ENCODE peak calls at places on chromosomes 16 and 17, in six cellular contexts. P is trophoblast cell, K is neuronal stem cell, B is mesenchymal stem cell, O is IMR-90, T is H1. D is an unnamed sample.
A peak's percentile ranks its signal among the peaks of the same experiment; 100 is the strongest.

GRCh38 chr17:7656958-7657715 is 6.4 kb downstream of the ATP1B2 start:
- DNase-seq in P (no peak), K (peak; percentile 48), B (peak; percentile 28), O (no peak), T (peak; percentile 88), D (peak; percentile 98)

GRCh38 chr16:13702614-13703013 is 217.3 kb upstream of the ERCC4 start:
- DNase-seq in P (no peak), K (no peak), B (no peak), O (no peak), T (no peak), D (no peak)

GRCh38 chr16:84505249-84506156 is 1.0 kb upstream of the MEAK7 start:
- DNase-seq in P (no peak), K (no peak), B (no peak), O (no peak), T (no peak), D (peak; percentile 32)

GRCh38 chr16:3363793-3364192 is 8.1 kb downstream of the OR2C1 start:
- DNase-seq in P (no peak), K (no peak), B (no peak), O (no peak), T (no peak), D (no peak)

GRCh38 chr17:74199306-74200092 is 4.0 kb upstream of the RPL38 start:
- DNase-seq in P (peak; percentile 69), K (peak; percentile 65), B (peak; percentile 56), O (no peak), T (no peak), D (peak; percentile 66)

GRCh38 chr17:32953062-32953461 is 25.1 kb downstream of the TMEM98 start:
- DNase-seq in P (no peak), K (no peak), B (no peak), O (no peak), T (no peak), D (no peak)

GRCh38 chr16:30032083-30032819 is 1.2 kb upstream of the TLCD3B start:
- DNase-seq in P (peak; percentile 76), K (peak; percentile 86), B (peak; percentile 66), O (peak; percentile 67), T (peak; percentile 51), D (peak; percentile 91)

GRCh38 chr17:68511671-68512246 is 471 bp upstream of the PRKAR1A start:
- DNase-seq in P (peak; percentile 66), K (peak; percentile 85), B (peak; percentile 83), O (peak; percentile 65), T (peak; percentile 36), D (peak; percentile 91)

GRCh38 chr16:6558661-6559060 is 774.0 kb upstream of the RBFOX1 start:
- DNase-seq in P (no peak), K (no peak), B (no peak), O (no peak), T (no peak), D (peak; percentile 68)

GRCh38 chr17:5100832-5101231 is 10.8 kb downstream of the ZNF232 start:
- DNase-seq in P (no peak), K (no peak), B (no peak), O (no peak), T (no peak), D (no peak)

GRCh38 chr16:84406006-84406963 is 37.9 kb downstream of the ATP2C2 start:
- DNase-seq in P (no peak), K (no peak), B (no peak), O (no peak), T (no peak), D (peak; percentile 8)

GRCh38 chr16:28097500-28097899 is 34.0 kb upstream of the GSG1L start:
- DNase-seq in P (no peak), K (no peak), B (no peak), O (no peak), T (no peak), D (no peak)

GRCh38 chr16:25199457-25199856 is 17.3 kb upstream of the AQP8 start:
- DNase-seq in P (no peak), K (no peak), B (no peak), O (no peak), T (no peak), D (no peak)

GRCh38 chr16:85303354-85303883 is 191.1 kb upstream of the CIBAR2 start:
- DNase-seq in P (peak; percentile 85), K (peak; percentile 43), B (peak; percentile 60), O (no peak), T (no peak), D (peak; percentile 81)

GRCh38 chr17:3885970-3886369 is 6.9 kb downstream of the CAMKK1 start:
- DNase-seq in P (peak; percentile 27), K (no peak), B (peak; percentile 81), O (peak; percentile 70), T (no peak), D (peak; percentile 68)

GRCh38 chr17:18314059-18314730 is 599 bp downstream of the TOP3A start:
- DNase-seq in P (peak; percentile 55), K (peak; percentile 23), B (peak; percentile 46), O (peak; percentile 5), T (no peak), D (no peak)

GRCh38 chr17:29624586-29624985 is 1.9 kb upstream of the CORO6 start:
- DNase-seq in P (peak; percentile 56), K (no peak), B (no peak), O (no peak), T (no peak), D (no peak)

GRCh38 chr17:1331708-1332107 is 52.2 kb downstream of the TRARG1 start:
- DNase-seq in P (no peak), K (no peak), B (no peak), O (no peak), T (no peak), D (no peak)

GRCh38 chr16:30163538-30163937 is 19.9 kb upstream of the CORO1A start:
- DNase-seq in P (no peak), K (no peak), B (no peak), O (no peak), T (no peak), D (no peak)

GRCh38 chr16:27431773-27432599 is 30.0 kb downstream of the IL21R start:
- DNase-seq in P (peak; percentile 88), K (no peak), B (peak; percentile 6), O (peak; percentile 45), T (no peak), D (peak; percentile 50)

GRCh38 chr17:39236383-39236927 is 10.7 kb upstream of the STAC2 start:
- DNase-seq in P (no peak), K (no peak), B (no peak), O (no peak), T (no peak), D (no peak)

GRCh38 chr17:39237586-39237985 is 11.8 kb upstream of the STAC2 start:
- DNase-seq in P (no peak), K (no peak), B (no peak), O (no peak), T (no peak), D (no peak)

GRCh38 chr17:39240631-39241030 is 14.9 kb upstream of the STAC2 start:
- DNase-seq in P (no peak), K (no peak), B (no peak), O (no peak), T (no peak), D (no peak)

GRCh38 chr17:39236981-39237441 is 11.3 kb upstream of the STAC2 start:
- DNase-seq in P (no peak), K (no peak), B (no peak), O (no peak), T (no peak), D (no peak)

DNA sequence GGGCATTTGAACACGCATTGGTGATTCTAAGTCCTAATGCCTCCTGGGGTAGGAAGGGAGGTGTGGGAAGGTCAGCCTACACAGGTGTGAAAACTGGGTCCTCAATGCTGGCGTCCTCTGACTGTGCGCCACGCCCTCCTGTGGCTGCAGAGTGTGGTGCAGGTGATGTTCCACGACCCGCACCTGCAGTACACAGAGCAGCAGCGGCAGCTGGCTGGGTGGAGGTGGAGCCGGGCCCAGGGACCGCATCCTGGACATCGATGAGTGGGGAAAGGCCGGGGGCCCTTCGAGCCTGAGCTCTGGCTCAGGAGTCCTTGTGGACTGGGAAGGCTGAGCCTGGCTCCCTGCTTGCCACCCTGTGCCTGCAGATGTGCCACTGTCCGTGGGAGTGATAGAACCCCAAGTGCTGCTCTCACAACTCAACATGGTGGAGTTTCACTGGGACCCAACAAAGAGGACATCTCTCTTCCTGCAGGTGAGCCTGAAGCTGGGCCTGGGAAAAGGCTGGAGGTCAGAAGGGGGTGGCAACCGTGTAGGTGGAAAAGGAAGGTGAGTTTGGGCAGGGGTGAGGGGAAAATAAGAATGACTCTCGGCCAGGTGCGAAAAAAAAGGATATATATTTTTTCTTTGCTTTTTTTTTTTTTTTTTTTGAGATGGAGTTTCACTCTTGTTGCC is 14.0 kb upstream of the STAC2 start:
- DNase-seq in P (peak; percentile 83), K (no peak), B (no peak), O (no peak), T (no peak), D (peak; percentile 79)
- H3K18ac ChIP-seq in P (no peak overlapping the region), K (peak overlapping the region; percentile 15), B (no peak overlapping the region), O (no peak overlapping the region), T (no peak overlapping the region), D (no peak overlapping the region)

GRCh38 chr17:48718781-48719641 is 3.3 kb downstream of the PRAC1 start:
- DNase-seq in P (no peak), K (no peak), B (peak; percentile 59), O (no peak), T (no peak), D (peak; percentile 84)
- H3K4me3 ChIP-seq in P (no peak overlapping the region), K (no peak overlapping the region), B (no peak overlapping the region), O (no peak overlapping the region), T (peak overlapping the region; percentile 49), D (peak overlapping the region; percentile 15)

GRCh38 chr17:58007781-58008706 is 998 bp upstream of the SRSF1 start:
- DNase-seq in P (peak; percentile 98), K (no peak), B (no peak), O (no peak), T (no peak), D (no peak)

GRCh38 chr17:58006924-58007780 is at the start of gene SRSF1:
- DNase-seq in P (peak; percentile 99), K (peak; percentile 98), B (peak; percentile 98), O (peak; percentile 98), T (peak; percentile 87), D (peak; percentile 99)

GRCh38 chr17:58005728-58006562 is 1.1 kb downstream of the SRSF1 start:
- DNase-seq in P (no peak), K (no peak), B (no peak), O (no peak), T (no peak), D (no peak)

GRCh38 chr17:58005031-58005727 is 1.9 kb downstream of the SRSF1 start:
- DNase-seq in P (no peak), K (no peak), B (no peak), O (peak; percentile 27), T (no peak), D (no peak)

DNA sequence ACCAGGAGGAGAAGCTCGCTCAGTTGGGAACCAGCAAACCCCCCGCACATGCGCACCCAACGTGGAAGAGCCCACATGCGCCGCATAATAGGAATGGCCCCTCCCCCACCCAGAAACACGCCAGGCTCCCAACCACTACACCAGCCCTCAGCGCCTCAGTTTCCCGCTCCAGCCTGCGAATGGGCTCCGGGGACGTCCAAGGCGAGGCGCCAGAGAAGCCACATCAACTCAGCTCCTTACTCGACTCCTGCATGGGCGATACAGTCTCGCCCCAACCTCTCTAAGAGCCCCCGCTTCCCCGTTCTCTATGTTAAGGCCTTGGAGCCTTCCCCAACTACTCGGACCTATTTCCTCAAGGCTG is 503 bp downstream of the SRSF1 start:
- DNase-seq in P (peak; percentile 71), K (no peak), B (peak; percentile 83), O (peak; percentile 71), T (no peak), D (peak; percentile 76)
- H3K18ac ChIP-seq in P (peak overlapping the region; percentile 92), K (peak overlapping the region; percentile 100), B (peak overlapping the region; percentile 93), O (peak overlapping the region; percentile 78), T (peak overlapping the region; percentile 99), D (peak overlapping the region; percentile 95)

DNA sequence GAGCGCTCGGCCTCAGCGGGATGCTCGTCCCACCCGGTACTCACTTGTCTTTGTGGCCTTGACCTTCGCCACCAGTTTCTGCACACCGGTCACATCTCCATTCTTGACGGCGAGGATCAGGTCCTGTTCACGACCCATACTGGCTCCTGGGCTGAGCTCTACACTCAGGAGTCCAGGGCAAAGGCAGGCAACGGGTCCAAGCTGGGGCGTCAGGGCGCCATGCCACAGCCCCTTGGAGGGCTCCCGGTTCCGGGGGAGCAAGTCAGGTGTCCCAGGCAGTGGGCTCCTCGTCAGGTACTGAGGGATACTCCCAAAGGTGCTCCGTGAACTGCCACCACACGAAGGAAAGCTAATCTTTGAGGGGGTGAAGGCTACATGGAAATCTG is 1.7 kb downstream of the CASKIN2 start:
- DNase-seq in P (no peak), K (no peak), B (no peak), O (no peak), T (no peak), D (no peak)
- H3K4me3 ChIP-seq in P (no peak overlapping the region), K (peak overlapping the region; percentile 67), B (no peak overlapping the region), O (no peak overlapping the region), T (no peak overlapping the region), D (no peak overlapping the region)